ENCODE peak calls at places on chromosome 1, in seven cellular contexts. U, G, T, Q, Z, C and F are unnamed samples.

GRCh38 chr1:109113787-109114568 is at the start of gene ELAPOR1:
- DNase-seq in C (no peak), Z (no peak), T (peak), G (peak), Q (peak), U (peak), F (no peak)

GRCh38 chr1:81703736-81704463 is 96.8 kb upstream of the ADGRL2 start:
- DNase-seq in U (no peak), C (no peak), G (peak), Z (no peak), T (no peak), Q (no peak), F (no peak)

GRCh38 chr1:233791750-233792149 is 112.7 kb upstream of the SLC35F3 start:
- DNase-seq in G (no peak), C (no peak), U (no peak), T (no peak), Z (no peak), Q (no peak), F (no peak)

GRCh38 chr1:67773462-67773861 is 59.8 kb downstream of the GNG12 start:
- DNase-seq in Z (no peak), G (no peak), Q (no peak), U (no peak), T (no peak), C (no peak), F (no peak)

GRCh38 chr1:227994632-227995300 is 12.0 kb upstream of the WNT3A start:
- DNase-seq in Q (no peak), C (no peak), T (no peak), Z (no peak), G (peak), U (no peak), F (no peak)

GRCh38 chr1:115595279-115596079 is 46.3 kb upstream of the VANGL1 start:
- DNase-seq in G (peak), U (peak), C (peak), T (peak), Q (no peak), Z (peak), F (peak)

GRCh38 chr1:164689672-164690655 is 131.0 kb downstream of the PBX1 start:
- DNase-seq in U (no peak), Z (no peak), C (no peak), Q (no peak), T (no peak), G (no peak), F (no peak)

GRCh38 chr1:199931666-199932377 is 95.7 kb upstream of the NR5A2 start:
- DNase-seq in C (peak), Q (no peak), G (peak), U (no peak), Z (no peak), T (peak), F (no peak)

GRCh38 chr1:174222166-174222949 is 63.0 kb downstream of the RABGAP1L start:
- DNase-seq in G (peak), C (no peak), Q (no peak), Z (no peak), T (no peak), U (no peak), F (peak)

GRCh38 chr1:245679796-245680195 is 525.0 kb downstream of the KIF26B start:
- DNase-seq in Q (no peak), G (no peak), Z (no peak), U (no peak), C (peak), T (no peak), F (no peak)

GRCh38 chr1:226646026-226646869 is 92.8 kb downstream of the ITPKB start:
- DNase-seq in Q (no peak), G (no peak), Z (no peak), U (no peak), C (no peak), T (no peak), F (no peak)